ENCODE peak calls at places on chromosomes 3 and 15, in five cellular contexts. T is IMR-90, I is H1, V is astrocyte, S is neural progenitor cell. N is an unnamed sample.

GRCh38 chr3:10547841-10548783 is 42.7 kb upstream of the ATP2B2 start:
- DNase-seq in T (no peak), I (no peak), V (no peak), S (no peak), N (no peak)

GRCh38 chr3:42270561-42270960 is 4.6 kb upstream of the CCK start:
- DNase-seq in T (no peak), I (no peak), V (no peak), S (no peak), N (no peak)

GRCh38 chr3:66021731-66022131 is 17.0 kb downstream of the MAGI1 start:
- DNase-seq in T (no peak), I (no peak), V (peak; percentile 41), S (no peak), N (no peak)

GRCh38 chr15:43434436-43434835 is 58.5 kb downstream of the TP53BP1 start:
- DNase-seq in T (no peak), I (no peak), V (no peak), S (no peak), N (no peak)

GRCh38 chr3:46422617-46423016 is 15.6 kb downstream of the CCRL2 start:
- DNase-seq in T (peak; percentile 13), I (no peak), V (peak; percentile 27), S (no peak), N (peak; percentile 92)

GRCh38 chr15:53196235-53196634 is 406.1 kb upstream of the ONECUT1 start:
- DNase-seq in T (no peak), I (no peak), V (no peak), S (peak; percentile 74), N (no peak)

GRCh38 chr3:191070762-191071365 is 128.2 kb upstream of the OSTN start:
- DNase-seq in T (peak; percentile 16), I (no peak), V (peak; percentile 24), S (no peak), N (no peak)

GRCh38 chr3:32606277-32606676 is 35.6 kb upstream of the DYNC1LI1 start:
- DNase-seq in T (no peak), I (no peak), V (no peak), S (no peak), N (no peak)

GRCh38 chr15:80199366-80199765 is 46.6 kb downstream of the FAH start:
- DNase-seq in T (no peak), I (no peak), V (no peak), S (no peak), N (no peak)

GRCh38 chr15:84831028-84831427 is 13.9 kb downstream of the ALPK3 start:
- DNase-seq in T (no peak), I (no peak), V (no peak), S (no peak), N (no peak)

GRCh38 chr3:134600166-134600670 is 50.6 kb downstream of the KY start:
- DNase-seq in T (no peak), I (no peak), V (peak; percentile 50), S (peak; percentile 25), N (no peak)

GRCh38 chr3:193980326-193980725 is 155.6 kb upstream of the HES1 start:
- DNase-seq in T (no peak), I (no peak), V (peak; percentile 70), S (no peak), N (no peak)
- H3K4me1 ChIP-seq in T (no peaks in the 10 kb centered on the region), I (peaks cover 3% of the 10 kb centered on the region), V (peaks cover 12% of the 10 kb centered on the region), S (peaks cover 54% of the 10 kb centered on the region), N (peaks cover 29% of the 10 kb centered on the region)

DNA sequence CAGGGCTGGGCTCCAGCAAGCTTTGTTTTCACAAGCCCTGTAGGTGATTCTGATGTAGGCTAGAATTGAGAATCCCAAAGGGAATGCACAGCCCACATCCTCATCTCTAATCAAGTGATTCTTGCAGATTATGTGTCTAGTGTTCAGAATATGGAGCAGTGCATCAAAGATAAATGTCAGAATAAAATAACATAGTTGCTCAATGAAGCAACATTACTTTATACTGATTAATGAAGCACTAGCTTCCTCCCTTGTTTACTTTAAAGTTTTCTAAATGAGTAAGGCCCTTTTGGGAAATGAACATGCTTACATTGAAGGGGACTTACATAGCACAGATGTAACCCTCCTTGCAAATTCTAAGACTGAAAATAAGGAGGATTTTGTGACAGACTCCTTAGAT is 39.1 kb downstream of the NUP210 start:
- DNase-seq in T (peak; percentile 25), I (no peak), V (no peak), S (no peak), N (no peak)
- H3K36me3 ChIP-seq in T (no peaks in the 10 kb centered on the region), I (peaks cover 22% of the 10 kb centered on the region), V (no peaks in the 10 kb centered on the region), S (no peaks in the 10 kb centered on the region), N (no peaks in the 10 kb centered on the region)

GRCh38 chr3:14140668-14141067 is 15.8 kb downstream of the TMEM43 start:
- DNase-seq in T (no peak), I (no peak), V (no peak), S (no peak), N (no peak)
- H4K20me1 ChIP-seq in T (peaks cover 7% of the 10 kb centered on the region), I (peaks cover 2% of the 10 kb centered on the region), V (peaks cover 3% of the 10 kb centered on the region), S (no peaks in the 10 kb centered on the region), N (peaks cover 2% of the 10 kb centered on the region)

DNA sequence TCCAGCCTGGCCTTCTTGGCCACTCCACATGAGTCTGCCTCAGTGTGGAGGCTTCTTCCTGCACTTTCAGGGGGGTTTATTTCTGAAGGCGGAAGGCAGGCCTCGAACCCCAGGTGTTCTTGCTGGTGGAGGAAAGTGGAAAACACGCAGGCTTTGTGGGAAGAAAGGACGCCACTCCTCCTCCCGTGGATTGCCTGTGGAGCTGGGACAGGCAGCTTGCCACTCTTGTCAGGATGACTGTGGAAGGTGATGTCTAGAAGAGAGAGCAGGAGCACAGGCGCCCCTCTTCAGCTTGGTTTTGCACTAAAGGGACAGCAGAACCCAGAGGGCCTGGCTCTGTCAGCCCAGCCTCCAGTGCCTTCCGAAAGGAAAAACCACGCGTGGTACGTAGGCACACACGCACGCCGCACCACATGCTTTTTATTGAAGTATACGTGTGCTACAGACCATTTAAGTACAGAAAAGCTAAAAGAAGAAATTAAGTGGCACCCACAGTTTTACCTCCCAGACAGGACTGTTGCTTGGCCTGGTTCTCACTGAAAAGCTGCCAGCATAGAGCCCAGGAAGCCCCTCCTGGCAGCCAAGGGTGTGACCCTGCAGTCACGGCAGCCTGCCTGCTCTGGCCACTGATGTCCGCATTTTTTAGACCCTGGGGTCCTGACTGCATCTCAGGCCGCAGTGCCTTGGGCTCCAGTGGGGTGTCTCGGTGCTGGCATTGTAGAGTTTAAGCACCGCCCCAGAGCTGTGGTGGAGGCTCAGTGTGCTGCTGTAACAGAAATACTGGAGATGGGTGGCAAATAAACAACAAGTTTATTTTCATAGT is 21.6 kb downstream of the KLF13 start:
- DNase-seq in T (no peak), I (no peak), V (no peak), S (no peak), N (no peak)
- H3K4me1 ChIP-seq in T (peaks cover 14% of the 10 kb centered on the region), I (peaks cover 25% of the 10 kb centered on the region), V (peaks cover 12% of the 10 kb centered on the region), S (peaks cover 8% of the 10 kb centered on the region), N (peaks cover 45% of the 10 kb centered on the region)

GRCh38 chr3:183766107-183766506 is 59.3 kb downstream of the MAP6D1 start:
- DNase-seq in T (no peak), I (no peak), V (no peak), S (no peak), N (no peak)

GRCh38 chr3:183766745-183767606 is 58.4 kb downstream of the MAP6D1 start:
- DNase-seq in T (peak; percentile 67), I (peak; percentile 50), V (peak; percentile 51), S (peak; percentile 82), N (no peak)

GRCh38 chr3:183768114-183768513 is 57.3 kb downstream of the MAP6D1 start:
- DNase-seq in T (no peak), I (no peak), V (no peak), S (no peak), N (no peak)

GRCh38 chr3:183764854-183765731 is 60.3 kb downstream of the MAP6D1 start:
- DNase-seq in T (peak; percentile 77), I (no peak), V (peak; percentile 94), S (no peak), N (no peak)

DNA sequence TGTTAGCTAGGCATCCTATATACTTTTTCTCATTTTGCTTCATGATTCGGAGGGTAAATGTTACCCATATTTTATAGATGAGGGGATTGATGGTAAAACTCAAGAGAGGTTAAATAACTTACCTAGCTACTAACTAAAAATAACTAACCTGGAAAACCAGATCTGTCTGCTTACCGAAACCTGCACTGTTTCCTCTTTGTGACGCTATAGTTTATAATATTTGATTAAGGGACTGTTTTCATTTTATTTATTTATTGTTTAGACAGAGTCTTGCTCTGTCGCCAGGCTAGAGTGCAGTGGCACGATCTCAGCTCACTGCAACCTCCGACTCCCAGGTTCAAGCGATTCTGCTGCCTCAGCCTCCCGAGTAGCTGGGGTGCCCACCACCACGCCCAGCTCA is 55.9 kb downstream of the MAP6D1 start:
- DNase-seq in T (no peak), I (no peak), V (no peak), S (no peak), N (no peak)
- H3K36me3 ChIP-seq in T (peaks cover 28% of the 10 kb centered on the region), I (peaks cover 30% of the 10 kb centered on the region), V (peaks cover 36% of the 10 kb centered on the region), S (peaks cover 12% of the 10 kb centered on the region), N (peaks cover 15% of the 10 kb centered on the region)

DNA sequence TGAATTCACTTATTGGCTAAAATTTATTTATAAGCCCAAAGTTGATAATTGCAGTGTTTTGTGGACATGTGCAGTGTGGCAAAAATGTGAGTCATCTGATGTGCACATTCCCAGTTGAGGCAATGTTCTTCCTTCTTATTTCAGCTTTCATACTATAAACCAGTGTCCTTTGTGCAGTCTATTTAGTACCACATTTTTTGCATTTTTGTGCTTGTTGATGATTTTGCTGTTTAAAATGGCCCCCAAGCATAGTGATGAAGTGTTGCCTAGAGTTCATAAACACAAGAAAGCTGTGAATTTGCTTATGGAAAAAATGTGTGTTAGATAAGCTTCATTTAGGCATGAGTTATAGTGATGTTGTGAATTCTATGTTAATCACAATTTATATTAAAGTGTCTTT is 19.4 kb upstream of the IL20RB start:
- DNase-seq in T (peak; percentile 65), I (no peak), V (peak; percentile 51), S (no peak), N (no peak)
- H4K20me1 ChIP-seq in T (peaks cover 10% of the 10 kb centered on the region), I (no peaks in the 10 kb centered on the region), V (peaks cover 24% of the 10 kb centered on the region), S (peaks cover 8% of the 10 kb centered on the region), N (peaks cover 3% of the 10 kb centered on the region)

N was measured in keratinocyte.